ENCODE peak calls at places on chromosome 16, in five cellular contexts. T, X, N, Y and P are unnamed samples.

GRCh38 chr16:14244344-14245010 is 173.4 kb downstream of the MRTFB start:
- DNase-seq in T (peak), X (no peak), N (peak), Y (no peak), P (no peak)

GRCh38 chr16:17457997-17458396 is 12.8 kb downstream of the XYLT1 start:
- DNase-seq in T (no peak), X (no peak), N (no peak), Y (no peak), P (no peak)

GRCh38 chr16:47045023-47045422 is 71.5 kb upstream of the DNAJA2 start:
- DNase-seq in T (peak), X (no peak), N (no peak), Y (peak), P (no peak)

GRCh38 chr16:82470506-82471196 is 156.1 kb upstream of the CDH13 start:
- DNase-seq in T (no peak), X (no peak), N (no peak), Y (no peak), P (peak)

GRCh38 chr16:75250809-75251279 is 580 bp downstream of the BCAR1 start:
- DNase-seq in T (no peak), X (no peak), N (no peak), Y (no peak), P (no peak)

GRCh38 chr16:77581706-77582105 is 140.6 kb upstream of the NUDT7 start:
- DNase-seq in T (peak), X (no peak), N (no peak), Y (no peak), P (no peak)

GRCh38 chr16:10972108-10972955 is 28.0 kb downstream of the CLEC16A start:
- DNase-seq in T (no peak), X (no peak), N (no peak), Y (no peak), P (no peak)

GRCh38 chr16:14263011-14263410 is 191.9 kb downstream of the MRTFB start:
- DNase-seq in T (no peak), X (no peak), N (no peak), Y (no peak), P (no peak)

GRCh38 chr16:50270510-50271147 is 4.3 kb downstream of the ADCY7 start:
- DNase-seq in T (no peak), X (no peak), N (no peak), Y (no peak), P (no peak)

GRCh38 chr16:85284138-85284897 is 172.0 kb upstream of the CIBAR2 start:
- DNase-seq in T (no peak), X (no peak), N (no peak), Y (no peak), P (no peak)

GRCh38 chr16:10668322-10669045 is 26.2 kb downstream of the TEKT5 start:
- DNase-seq in T (peak), X (no peak), N (no peak), Y (no peak), P (peak)

GRCh38 chr16:75620326-75621169 is 2.5 kb downstream of the ADAT1 start:
- DNase-seq in T (no peak), X (no peak), N (no peak), Y (no peak), P (no peak)

GRCh38 chr16:4625617-4626159 is 1.1 kb downstream of the MGRN1 start:
- DNase-seq in T (no peak), X (no peak), N (no peak), Y (no peak), P (no peak)

GRCh38 chr16:11557811-11558210 is 28.9 kb downstream of the LITAF start:
- DNase-seq in T (no peak), X (no peak), N (no peak), Y (peak), P (no peak)

GRCh38 chr16:85004587-85005205 is 6.6 kb downstream of the ZDHHC7 start:
- DNase-seq in T (peak), X (no peak), N (no peak), Y (no peak), P (peak)

GRCh38 chr16:67482260-67482924 is 955 bp downstream of the AGRP start:
- DNase-seq in T (no peak), X (no peak), N (no peak), Y (no peak), P (no peak)

GRCh38 chr16:67480833-67481560 is at the start of gene ATP6V0D1:
- DNase-seq in T (peak), X (peak), N (peak), Y (peak), P (peak)

GRCh38 chr16:67481561-67482259 is 753 bp upstream of the ATP6V0D1 start:
- DNase-seq in T (no peak), X (no peak), N (no peak), Y (peak), P (no peak)

GRCh38 chr16:67483731-67484525 is 581 bp upstream of the AGRP start:
- DNase-seq in T (no peak), X (no peak), N (no peak), Y (peak), P (no peak)

GRCh38 chr16:67483150-67483549 is at the start of gene AGRP:
- DNase-seq in T (no peak), X (no peak), N (no peak), Y (no peak), P (no peak)
- H3K4me3 ChIP-seq in T (no peak), X (peak), N (no peak), Y (peak), P (no peak)

GRCh38 chr16:69294051-69294450 is 17.1 kb upstream of the VPS4A start:
- DNase-seq in T (peak), X (no peak), N (no peak), Y (no peak), P (no peak)

GRCh38 chr16:69298261-69298660 is 12.9 kb upstream of the VPS4A start:
- DNase-seq in T (no peak), X (no peak), N (no peak), Y (no peak), P (no peak)

DNA sequence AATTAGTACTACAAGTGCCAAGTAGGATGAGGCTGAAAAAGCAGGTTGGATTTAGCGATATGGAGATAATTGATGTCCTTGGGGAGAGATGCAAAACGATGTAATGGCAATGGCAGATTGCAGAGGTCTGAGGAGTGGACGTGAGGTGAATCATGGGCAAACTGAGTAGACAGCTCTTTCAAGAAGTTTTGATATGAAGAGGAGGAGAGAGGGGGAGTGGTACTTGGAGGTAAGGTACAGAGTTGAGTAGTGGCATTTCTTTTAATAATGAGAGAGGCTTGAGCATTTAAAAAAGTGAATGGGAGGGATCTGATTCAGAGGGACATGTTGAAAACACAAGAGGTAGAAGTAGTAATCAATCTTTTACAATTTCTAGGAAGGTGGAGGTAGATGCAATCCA is 17.7 kb upstream of the VPS4A start:
- DNase-seq in T (no peak), X (no peak), N (no peak), Y (no peak), P (no peak)
- H3K4me3 ChIP-seq in T (no peak), X (no peak), N (no peak), Y (no peak), P (no peak)

GRCh38 chr16:2177101-2177500 is 19.3 kb downstream of the CASKIN1 start:
- DNase-seq in T (no peak), X (no peak), N (no peak), Y (no peak), P (no peak)

GRCh38 chr16:2177561-2177960 is 18.8 kb downstream of the CASKIN1 start:
- DNase-seq in T (no peak), X (no peak), N (no peak), Y (no peak), P (no peak)

GRCh38 chr16:2179107-2179501 is 17.3 kb downstream of the CASKIN1 start:
- DNase-seq in T (no peak), X (no peak), N (no peak), Y (no peak), P (no peak)

GRCh38 chr16:2179576-2179975 is 16.8 kb downstream of the CASKIN1 start:
- DNase-seq in T (no peak), X (no peak), N (no peak), Y (no peak), P (no peak)

GRCh38 chr16:2178321-2179106 is 17.9 kb downstream of the CASKIN1 start:
- DNase-seq in T (peak), X (no peak), N (no peak), Y (peak), P (no peak)
- H3K4me3 ChIP-seq in T (no peak), X (no peak), N (no peak), Y (peak), P (no peak)

GRCh38 chr16:88384222-88385111 is 1.7 kb downstream of the ZNF469 start:
- DNase-seq in T (no peak), X (no peak), N (no peak), Y (no peak), P (no peak)

GRCh38 chr16:88387177-88387576 is 4.4 kb downstream of the ZNF469 start:
- DNase-seq in T (no peak), X (no peak), N (no peak), Y (no peak), P (no peak)

GRCh38 chr16:88383401-88384221 is 852 bp downstream of the ZNF469 start:
- DNase-seq in T (peak), X (peak), N (no peak), Y (peak), P (no peak)

GRCh38 chr16:88385831-88386815 is 3.4 kb downstream of the ZNF469 start:
- DNase-seq in T (no peak), X (no peak), N (no peak), Y (no peak), P (no peak)

GRCh38 chr16:88385112-88385594 is 2.4 kb downstream of the ZNF469 start:
- DNase-seq in T (no peak), X (no peak), N (no peak), Y (no peak), P (no peak)
- H3K4me3 ChIP-seq in T (no peak), X (no peak), N (no peak), Y (no peak), P (no peak)

GRCh38 chr16:54281535-54282201 is 4.9 kb downstream of the IRX3 start:
- DNase-seq in T (no peak), X (no peak), N (no peak), Y (no peak), P (no peak)
- H3K4me3 ChIP-seq in T (no peak), X (no peak), N (peak), Y (peak), P (no peak)

DNA sequence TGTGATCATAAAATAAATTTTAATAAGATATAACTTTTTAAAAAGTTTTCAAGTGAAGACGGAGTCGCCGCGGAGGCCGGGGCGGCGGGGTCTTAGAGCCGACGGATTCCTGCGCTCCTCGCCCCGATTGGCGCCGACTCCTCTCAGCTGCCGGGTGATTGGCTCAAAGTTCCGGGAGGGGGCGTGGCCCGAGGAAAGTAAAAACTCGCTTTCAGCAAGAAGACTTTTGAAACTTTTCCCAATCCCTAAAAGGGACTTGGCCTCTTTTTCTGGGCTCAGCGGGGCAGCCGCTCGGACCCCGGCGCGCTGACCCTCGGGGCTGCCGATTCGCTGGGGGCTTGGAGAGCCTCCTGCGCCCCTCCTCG is at the start of gene FOXC2:
- DNase-seq in T (peak), X (peak), N (peak), Y (peak), P (peak)
- H3K4me3 ChIP-seq in T (peak), X (peak), N (peak), Y (peak), P (peak)

GRCh38 chr16:57299009-57299718 is 14.7 kb upstream of the PLLP start:
- DNase-seq in T (no peak), X (no peak), N (no peak), Y (no peak), P (no peak)

GRCh38 chr16:57299719-57300386 is 15.4 kb upstream of the PLLP start:
- DNase-seq in T (peak), X (peak), N (peak), Y (peak), P (peak)

GRCh38 chr16:57303021-57303909 is 18.8 kb upstream of the PLLP start:
- DNase-seq in T (no peak), X (no peak), N (no peak), Y (no peak), P (no peak)

GRCh38 chr16:57300387-57301125 is 16.1 kb upstream of the PLLP start:
- DNase-seq in T (peak), X (peak), N (peak), Y (peak), P (peak)

DNA sequence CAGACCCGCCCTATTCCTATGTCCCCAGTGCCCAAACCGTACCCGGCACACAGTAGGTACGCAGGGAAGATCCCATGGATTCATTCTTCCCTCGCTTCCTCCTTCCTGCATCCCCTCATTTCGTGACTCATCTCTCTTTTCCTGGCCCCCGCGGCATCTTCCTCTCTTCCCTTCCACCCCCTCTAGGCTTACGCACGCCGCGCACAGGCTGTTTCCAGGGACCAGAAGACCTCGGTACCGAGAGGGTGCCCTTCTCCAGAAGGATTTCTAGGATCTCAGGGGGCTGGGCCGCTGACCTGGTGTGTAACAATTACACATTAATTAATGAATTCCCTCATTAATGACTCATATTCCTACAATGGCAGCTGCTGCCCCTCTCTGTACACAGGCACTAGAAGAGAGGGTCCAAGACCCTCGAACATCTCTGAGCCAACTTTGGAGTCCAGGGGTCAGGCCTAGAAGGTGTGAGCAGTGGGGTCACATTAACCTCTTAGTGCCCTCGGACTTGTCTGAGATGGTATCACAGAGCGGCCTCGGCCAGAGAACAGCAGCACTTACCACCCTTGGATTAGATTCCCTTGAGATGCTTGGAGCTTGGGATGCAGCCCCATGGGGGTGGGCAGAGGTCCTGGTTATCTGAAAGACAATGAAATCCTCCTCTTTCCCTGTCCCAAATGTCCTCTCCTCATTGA is 16.8 kb upstream of the PLLP start:
- DNase-seq in T (no peak), X (no peak), N (no peak), Y (peak), P (no peak)
- H3K4me3 ChIP-seq in T (no peak), X (peak), N (peak), Y (peak), P (no peak)

GRCh38 chr16:1531638-1531910 is 1.9 kb upstream of the TMEM204 start:
- DNase-seq in T (no peak), X (no peak), N (no peak), Y (no peak), P (no peak)
- H3K4me3 ChIP-seq in T (no peak), X (peak), N (no peak), Y (no peak), P (no peak)

GRCh38 chr16:30068750-30069574 is 3.4 kb downstream of the ALDOA start:
- DNase-seq in T (peak), X (no peak), N (no peak), Y (no peak), P (no peak)
- H3K4me3 ChIP-seq in T (no peak), X (peak), N (peak), Y (no peak), P (no peak)